ENCODE peak calls at places on chromosome 9, in seven cellular contexts. P, K, C, O, B, M and R are unnamed samples.

GRCh38 chr9:71937070-71937625 is 25.7 kb downstream of the C9orf85 start:
- DNase-seq in K (no peak), O (no peak), P (no peak), C (no peak), B (no peak), M (no peak), R (no peak)

GRCh38 chr9:122190597-122191381 is 31.1 kb downstream of the MORN5 start:
- DNase-seq in M (no peak), O (peak; percentile 60), C (no peak), B (no peak), P (no peak), K (peak; percentile 33), R (no peak)

GRCh38 chr9:116323012-116323411 is 169.4 kb downstream of the PAPPA start:
- DNase-seq in K (no peak), P (no peak), B (no peak), M (no peak), C (no peak), O (no peak), R (no peak)

GRCh38 chr9:78713746-78714405 is 417.0 kb downstream of the PSAT1 start:
- DNase-seq in K (peak; percentile 42), B (no peak), P (no peak), M (no peak), O (no peak), C (no peak), R (no peak)

GRCh38 chr9:134433101-134433500 is 106.8 kb downstream of the RXRA start:
- DNase-seq in K (peak; percentile 49), O (no peak), P (no peak), C (no peak), M (no peak), B (no peak), R (no peak)

GRCh38 chr9:82116538-82116937 is 128.0 kb downstream of the SPATA31D1 start:
- DNase-seq in P (no peak), M (no peak), K (no peak), B (no peak), C (no peak), O (no peak), R (no peak)

GRCh38 chr9:135290086-135290485 is 189.5 kb upstream of the PPP1R26 start:
- DNase-seq in C (no peak), O (no peak), K (no peak), P (no peak), B (no peak), M (no peak), R (no peak)

GRCh38 chr9:13221741-13222140 is 57.8 kb downstream of the MPDZ start:
- DNase-seq in P (no peak), B (no peak), O (no peak), M (no peak), C (no peak), K (no peak), R (no peak)

GRCh38 chr9:125654121-125654520 is 52.9 kb downstream of the MAPKAP1 start:
- DNase-seq in K (no peak), O (no peak), P (no peak), B (no peak), C (no peak), M (no peak), R (no peak)

GRCh38 chr9:98657897-98658296 is 50.8 kb downstream of the GABBR2 start:
- DNase-seq in B (no peak), P (no peak), C (no peak), M (no peak), O (no peak), K (no peak), R (no peak)

GRCh38 chr9:136552117-136552685 is 6.4 kb upstream of the NOTCH1 start:
- DNase-seq in K (no peak), C (no peak), P (no peak), M (no peak), B (no peak), O (no peak), R (no peak)

GRCh38 chr9:76927540-76928240 is 21.8 kb upstream of the PRUNE2 start:
- DNase-seq in O (no peak), K (no peak), C (no peak), M (no peak), B (no peak), P (no peak), R (no peak)

GRCh38 chr9:130058887-130059286 is 5.2 kb downstream of the GPR107 start:
- DNase-seq in C (no peak), K (no peak), P (no peak), B (no peak), M (no peak), O (peak; percentile 42), R (no peak)

GRCh38 chr9:121369595-121370265 is at the start of gene STOM:
- DNase-seq in O (peak; percentile 86), K (peak; percentile 82), M (peak; percentile 81), B (no peak), P (peak; percentile 61), C (no peak), R (no peak)

GRCh38 chr9:34380034-34380510 is 3.4 kb upstream of the MYORG start:
- DNase-seq in O (peak; percentile 42), C (no peak), B (no peak), M (no peak), P (no peak), K (no peak), R (no peak)

GRCh38 chr9:21160178-21160577 is 6.3 kb downstream of the IFNA21 start:
- DNase-seq in K (peak; percentile 67), M (no peak), O (no peak), P (peak; percentile 24), B (no peak), C (no peak), R (peak; percentile 43)

GRCh38 chr9:72305102-72305546 is 59.9 kb downstream of the ZFAND5 start:
- DNase-seq in K (peak; percentile 97), C (peak; percentile 69), M (peak; percentile 89), B (peak; percentile 73), O (peak; percentile 92), P (no peak), R (no peak)

GRCh38 chr9:77464591-77465125 is 183.5 kb downstream of the GNA14 start:
- DNase-seq in C (no peak), O (no peak), K (no peak), B (no peak), M (no peak), P (no peak), R (no peak)

GRCh38 chr9:28293691-28294090 is 720.4 kb upstream of the C9orf72 start:
- DNase-seq in M (no peak), P (no peak), O (no peak), C (no peak), B (no peak), K (no peak), R (no peak)

GRCh38 chr9:70947086-70947485 is 174.3 kb downstream of the TRPM3 start:
- DNase-seq in O (no peak), K (no peak), P (no peak), B (no peak), M (no peak), C (no peak), R (no peak)

GRCh38 chr9:133189826-133190225 is 19.2 kb downstream of the OBP2B start:
- DNase-seq in O (no peak), C (no peak), K (no peak), M (no peak), B (no peak), P (no peak), R (no peak)

GRCh38 chr9:18996191-18996590 is 36.8 kb downstream of the SAXO1 start:
- DNase-seq in P (no peak), O (no peak), B (no peak), K (no peak), M (no peak), C (no peak), R (no peak)

GRCh38 chr9:35335164-35335563 is 154.7 kb upstream of the RUSC2 start:
- DNase-seq in B (no peak), O (no peak), P (no peak), K (peak; percentile 97), C (no peak), M (no peak), R (no peak)

GRCh38 chr9:110995511-110996340 is 42.5 kb downstream of the LPAR1 start:
- DNase-seq in M (no peak), K (no peak), B (no peak), O (no peak), P (no peak), C (no peak), R (no peak)

GRCh38 chr9:131505012-131505411 is 2.3 kb downstream of the POMT1 start:
- DNase-seq in B (no peak), M (no peak), P (no peak), C (no peak), K (no peak), O (no peak), R (no peak)